ENCODE peak calls at places on chromosome 3, in four cellular contexts. K, H, A and G are unnamed samples.

GRCh38 chr3:184262166-184262926 is 993 bp upstream of the CAMK2N2 start:
- DNase-seq in A (peak; percentile 47), H (no peak), K (no peak), G (no peak)

GRCh38 chr3:81443457-81443782 is 318.0 kb downstream of the GBE1 start:
- DNase-seq in A (no peak), K (no peak), H (no peak), G (no peak)

GRCh38 chr3:139930201-139930600 is 4.8 kb upstream of the CLSTN2 start:
- DNase-seq in K (no peak), H (no peak), A (no peak), G (no peak)

GRCh38 chr3:134772591-134772990 is 22.5 kb upstream of the EPHB1 start:
- DNase-seq in A (no peak), K (no peak), H (no peak), G (no peak)

GRCh38 chr3:50333744-50334328 is 5.8 kb upstream of the TUSC2 start:
- DNase-seq in K (no peak), H (no peak), A (no peak), G (no peak)

GRCh38 chr3:183490653-183491052 is 62.2 kb upstream of the MCF2L2 start:
- DNase-seq in H (no peak), A (peak; percentile 95), K (peak; percentile 97), G (no peak)

GRCh38 chr3:45109736-45110135 is 36.4 kb downstream of the CDCP1 start:
- DNase-seq in A (no peak), H (no peak), K (no peak), G (no peak)

GRCh38 chr3:12409625-12410596 is 74.4 kb upstream of the TSEN2 start:
- DNase-seq in H (no peak), A (no peak), K (no peak), G (no peak)

GRCh38 chr3:43455233-43455632 is 166.6 kb downstream of the ANO10 start:
- DNase-seq in K (peak; percentile 91), H (no peak), A (no peak), G (no peak)

GRCh38 chr3:160376681-160377080 is 22.3 kb downstream of the IFT80 start:
- DNase-seq in A (no peak), H (no peak), K (no peak), G (no peak)

GRCh38 chr3:98966434-98966833 is 64.9 kb upstream of the DCBLD2 start:
- DNase-seq in H (no peak), K (no peak), A (no peak), G (no peak)

GRCh38 chr3:58164199-58164879 is 46.4 kb downstream of the DNASE1L3 start:
- DNase-seq in K (no peak), A (no peak), H (no peak), G (no peak)

GRCh38 chr3:45366305-45366704 is 22.1 kb upstream of the LARS2 start:
- DNase-seq in A (no peak), H (no peak), K (no peak), G (no peak)

GRCh38 chr3:43915546-43915945 is 224.8 kb downstream of the ABHD5 start:
- DNase-seq in H (no peak), K (no peak), A (no peak), G (no peak)

GRCh38 chr3:124878561-124879394 is 8.4 kb downstream of the ITGB5 start:
- DNase-seq in H (no peak), K (peak; percentile 98), A (no peak), G (no peak)

GRCh38 chr3:133865136-133865855 is 30.4 kb downstream of the RAB6B start:
- DNase-seq in H (no peak), K (no peak), A (peak; percentile 50), G (peak; percentile 48)

GRCh38 chr3:149150436-149150835 is 21.0 kb downstream of the HPS3 start:
- DNase-seq in K (no peak), H (no peak), A (no peak), G (no peak)
- H3K9me2 ChIP-seq in K (no peaks in the 10 kb centered on the region), H (no peaks in the 10 kb centered on the region), A (no peaks in the 10 kb centered on the region), G (no peaks in the 10 kb centered on the region)

DNA sequence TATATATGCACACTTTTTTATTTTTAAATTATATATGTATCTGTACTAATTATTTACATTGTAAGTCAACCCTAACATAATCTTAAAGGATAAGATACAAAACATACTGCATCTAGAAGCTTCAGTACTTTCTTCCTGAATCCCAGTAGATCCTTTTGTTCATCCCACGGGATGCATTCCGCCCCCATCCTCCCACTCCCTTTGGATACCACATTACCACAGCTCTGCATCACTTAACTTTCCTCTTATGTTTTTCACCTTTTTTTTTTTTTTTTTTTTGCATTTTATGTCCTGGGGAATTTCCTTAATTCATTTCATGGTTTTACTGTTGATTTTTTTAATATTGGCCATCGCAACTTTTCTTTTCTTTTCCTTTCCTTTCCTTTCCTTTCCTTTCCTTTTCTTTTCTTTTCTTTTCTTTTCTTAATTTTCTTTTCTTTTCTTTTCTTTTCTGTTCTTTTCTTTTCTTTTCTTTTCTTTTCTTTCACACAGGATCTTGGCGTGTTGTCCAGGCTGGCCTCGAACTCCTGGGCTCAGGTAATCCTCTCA is 3.0 kb downstream of the OPA1 start:
- DNase-seq in H (no peak), A (peak; percentile 15), K (no peak), G (no peak)
- H3K9me2 ChIP-seq in H (no peaks in the 10 kb centered on the region), A (peaks cover 7% of the 10 kb centered on the region), K (no peaks in the 10 kb centered on the region), G (no peaks in the 10 kb centered on the region)

DNA sequence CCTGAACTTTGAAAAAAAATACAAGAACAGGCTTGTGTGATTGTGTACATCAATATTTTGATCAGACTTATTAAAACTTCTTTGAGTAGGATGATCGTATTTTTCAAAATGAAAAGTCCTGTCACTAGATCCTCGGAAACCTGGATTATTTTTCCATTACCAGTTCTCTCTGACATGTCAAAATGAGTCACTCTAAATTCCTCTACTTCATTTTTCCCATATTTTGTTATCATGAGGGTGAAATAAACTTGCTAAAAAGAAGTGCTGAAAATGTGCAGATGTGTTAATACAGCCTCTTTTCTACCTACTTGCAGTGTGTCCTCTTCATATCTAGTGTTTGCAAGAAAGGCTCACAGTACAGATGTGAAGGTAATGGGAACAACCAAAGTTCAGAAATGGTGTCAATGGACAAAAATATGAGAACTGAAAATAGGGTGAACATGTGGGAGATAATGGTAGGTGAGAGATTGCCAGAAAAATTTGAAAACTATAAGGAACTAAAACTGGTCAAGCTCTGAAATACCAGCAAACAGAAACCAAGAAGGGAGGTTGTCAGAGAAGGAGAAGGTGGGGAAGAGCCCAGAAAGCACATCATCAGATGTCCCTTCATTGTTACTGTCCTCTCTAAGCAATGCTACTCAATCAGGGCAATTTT is 108.2 kb downstream of the EOMES start:
- DNase-seq in K (no peak), H (no peak), A (no peak), G (no peak)
- H3K9me2 ChIP-seq in K (no peaks in the 10 kb centered on the region), H (no peaks in the 10 kb centered on the region), A (peaks cover 3% of the 10 kb centered on the region), G (no peaks in the 10 kb centered on the region)

GRCh38 chr3:17218587-17218986 is 333.8 kb downstream of the PLCL2 start:
- DNase-seq in A (no peak), H (no peak), K (no peak), G (no peak)
- H3K9me2 ChIP-seq in A (no peaks in the 10 kb centered on the region), H (no peaks in the 10 kb centered on the region), K (no peaks in the 10 kb centered on the region), G (no peaks in the 10 kb centered on the region)

DNA sequence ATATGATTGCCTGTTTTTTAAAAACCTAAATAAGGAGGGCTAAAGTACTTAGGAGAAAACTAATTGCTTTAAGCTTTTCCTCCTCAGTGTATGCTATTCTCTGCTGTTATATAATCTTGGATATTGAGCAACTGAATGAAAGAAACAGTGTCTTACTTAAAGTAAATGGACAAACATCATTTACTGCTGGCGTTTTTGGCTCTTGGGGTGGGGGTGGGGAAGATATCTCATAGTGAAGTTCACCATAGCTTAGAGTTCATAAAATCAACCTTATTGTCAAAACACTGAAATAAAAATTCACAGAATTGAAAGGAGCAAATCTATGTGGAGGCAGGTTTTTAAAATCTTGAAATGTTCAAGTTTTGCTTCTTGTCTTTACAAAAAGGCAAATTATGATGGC is 256.4 kb upstream of the SOX2 start:
- DNase-seq in H (no peak), A (no peak), K (no peak), G (no peak)
- H3K9me2 ChIP-seq in H (no peaks in the 10 kb centered on the region), A (peaks cover 3% of the 10 kb centered on the region), K (no peaks in the 10 kb centered on the region), G (no peaks in the 10 kb centered on the region)

DNA sequence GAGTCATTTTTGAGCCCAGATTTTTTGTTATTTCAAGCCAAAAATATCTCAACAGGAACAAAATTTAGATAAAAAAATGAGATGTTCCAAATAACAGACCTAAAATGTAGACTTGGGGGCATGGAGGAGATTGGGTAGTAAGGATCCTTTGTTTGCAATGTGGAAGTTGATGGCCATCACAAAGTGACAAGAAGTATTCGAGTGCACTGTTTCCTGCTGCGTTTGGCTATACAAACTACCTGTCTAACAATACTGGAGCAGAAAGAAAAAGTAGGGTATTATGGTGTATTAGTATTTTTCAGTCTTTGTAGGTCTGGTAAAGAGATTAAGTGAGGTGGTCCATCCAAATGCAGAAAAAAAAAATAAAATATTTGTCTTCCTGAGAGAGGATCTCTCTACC is 284.2 kb downstream of the C3orf38 start:
- DNase-seq in H (peak; percentile 51), A (no peak), K (no peak), G (no peak)
- H3K9me2 ChIP-seq in H (no peaks in the 10 kb centered on the region), A (peaks cover 5% of the 10 kb centered on the region), K (no peaks in the 10 kb centered on the region), G (no peaks in the 10 kb centered on the region)